ENCODE peak calls at places on chromosome 6, in seven cellular contexts. One of them, this sample, is unnamed.
A peak's percentile ranks its signal among the peaks of the same experiment; 100 is the strongest.

GRCh38 chr6:88166493-88166900 is 350 bp upstream of the CNR1 start:
- DNase-seq in activated naive CD8-positive, alpha-beta T cell treated with anti-CD3 and anti-CD28 coated beads, Interleukin-2, amount 50 U/mL, for 16 hours: no peak
- DNase-seq in NCI-H1092: no peak
- DNase-seq in tibial nerve: no peak
- DNase-seq in GM19239: peak; percentile 28
- DNase-seq in lung: no peak
- DNase-seq in HTR-8/SVneo: no peak
- DNase-seq in this sample: no peak

GRCh38 chr6:156359912-156360311 is 417.3 kb upstream of the ARID1B start:
- DNase-seq in lung: no peak
- DNase-seq in GM19239: no peak
- DNase-seq in HTR-8/SVneo: no peak
- DNase-seq in tibial nerve: no peak
- DNase-seq in activated naive CD8-positive, alpha-beta T cell treated with anti-CD3 and anti-CD28 coated beads, Interleukin-2, amount 50 U/mL, for 16 hours: no peak
- DNase-seq in NCI-H1092: no peak
- DNase-seq in this sample: no peak

GRCh38 chr6:36616888-36617521 is 22.8 kb downstream of the SRSF3 start:
- DNase-seq in NCI-H1092: peak; percentile 82
- DNase-seq in GM19239: no peak
- DNase-seq in lung: peak; percentile 79
- DNase-seq in activated naive CD8-positive, alpha-beta T cell treated with anti-CD3 and anti-CD28 coated beads, Interleukin-2, amount 50 U/mL, for 16 hours: no peak
- DNase-seq in HTR-8/SVneo: no peak
- DNase-seq in tibial nerve: no peak
- DNase-seq in this sample: peak; percentile 45

GRCh38 chr6:136051140-136051775 is 198.9 kb downstream of the MTFR2 start:
- DNase-seq in HTR-8/SVneo: peak; percentile 48
- DNase-seq in tibial nerve: no peak
- DNase-seq in GM19239: no peak
- DNase-seq in NCI-H1092: no peak
- DNase-seq in activated naive CD8-positive, alpha-beta T cell treated with anti-CD3 and anti-CD28 coated beads, Interleukin-2, amount 50 U/mL, for 16 hours: no peak
- DNase-seq in lung: no peak
- DNase-seq in this sample: no peak

GRCh38 chr6:31874836-31875572 is 3.8 kb downstream of the SLC44A4 start:
- DNase-seq in tibial nerve: no peak
- DNase-seq in NCI-H1092: no peak
- DNase-seq in GM19239: no peak
- DNase-seq in HTR-8/SVneo: no peak
- DNase-seq in lung: no peak
- DNase-seq in activated naive CD8-positive, alpha-beta T cell treated with anti-CD3 and anti-CD28 coated beads, Interleukin-2, amount 50 U/mL, for 16 hours: no peak
- DNase-seq in this sample: no peak

GRCh38 chr6:36683145-36683655 is 4.7 kb downstream of the CDKN1A start:
- DNase-seq in activated naive CD8-positive, alpha-beta T cell treated with anti-CD3 and anti-CD28 coated beads, Interleukin-2, amount 50 U/mL, for 16 hours: no peak
- DNase-seq in tibial nerve: no peak
- DNase-seq in lung: no peak
- DNase-seq in HTR-8/SVneo: no peak
- DNase-seq in NCI-H1092: no peak
- DNase-seq in GM19239: no peak
- DNase-seq in this sample: no peak

GRCh38 chr6:101001012-101001411 is 119.9 kb upstream of the ASCC3 start:
- DNase-seq in lung: no peak
- DNase-seq in tibial nerve: no peak
- DNase-seq in activated naive CD8-positive, alpha-beta T cell treated with anti-CD3 and anti-CD28 coated beads, Interleukin-2, amount 50 U/mL, for 16 hours: no peak
- DNase-seq in HTR-8/SVneo: no peak
- DNase-seq in NCI-H1092: no peak
- DNase-seq in GM19239: no peak
- DNase-seq in this sample: no peak

GRCh38 chr6:109595998-109596397 is 95.0 kb downstream of the AK9 start:
- DNase-seq in NCI-H1092: no peak
- DNase-seq in GM19239: no peak
- DNase-seq in lung: no peak
- DNase-seq in tibial nerve: no peak
- DNase-seq in HTR-8/SVneo: peak; percentile 18
- DNase-seq in activated naive CD8-positive, alpha-beta T cell treated with anti-CD3 and anti-CD28 coated beads, Interleukin-2, amount 50 U/mL, for 16 hours: no peak
- DNase-seq in this sample: no peak

GRCh38 chr6:7515363-7515762 is 26.1 kb upstream of the DSP start:
- DNase-seq in tibial nerve: no peak
- DNase-seq in lung: no peak
- DNase-seq in activated naive CD8-positive, alpha-beta T cell treated with anti-CD3 and anti-CD28 coated beads, Interleukin-2, amount 50 U/mL, for 16 hours: no peak
- DNase-seq in NCI-H1092: no peak
- DNase-seq in GM19239: no peak
- DNase-seq in HTR-8/SVneo: no peak
- DNase-seq in this sample: no peak

GRCh38 chr6:35170166-35170565 is 29.0 kb upstream of the TCP11 start:
- DNase-seq in NCI-H1092: no peak
- DNase-seq in lung: no peak
- DNase-seq in GM19239: no peak
- DNase-seq in activated naive CD8-positive, alpha-beta T cell treated with anti-CD3 and anti-CD28 coated beads, Interleukin-2, amount 50 U/mL, for 16 hours: no peak
- DNase-seq in HTR-8/SVneo: no peak
- DNase-seq in tibial nerve: no peak
- DNase-seq in this sample: no peak

GRCh38 chr6:106163966-106164877 is 78.1 kb downstream of the PRDM1 start:
- DNase-seq in lung: peak; percentile 40
- DNase-seq in tibial nerve: peak; percentile 26
- DNase-seq in HTR-8/SVneo: no peak
- DNase-seq in NCI-H1092: no peak
- DNase-seq in activated naive CD8-positive, alpha-beta T cell treated with anti-CD3 and anti-CD28 coated beads, Interleukin-2, amount 50 U/mL, for 16 hours: no peak
- DNase-seq in GM19239: no peak
- DNase-seq in this sample: no peak

GRCh38 chr6:113094781-113095180 is 747.7 kb downstream of the RFPL4B start:
- DNase-seq in activated naive CD8-positive, alpha-beta T cell treated with anti-CD3 and anti-CD28 coated beads, Interleukin-2, amount 50 U/mL, for 16 hours: no peak
- DNase-seq in lung: no peak
- DNase-seq in NCI-H1092: no peak
- DNase-seq in tibial nerve: no peak
- DNase-seq in HTR-8/SVneo: no peak
- DNase-seq in GM19239: no peak
- DNase-seq in this sample: no peak

GRCh38 chr6:136983692-136984091 is 61.1 kb downstream of the IL20RA start:
- DNase-seq in tibial nerve: no peak
- DNase-seq in activated naive CD8-positive, alpha-beta T cell treated with anti-CD3 and anti-CD28 coated beads, Interleukin-2, amount 50 U/mL, for 16 hours: no peak
- DNase-seq in NCI-H1092: peak; percentile 30
- DNase-seq in GM19239: no peak
- DNase-seq in HTR-8/SVneo: no peak
- DNase-seq in lung: no peak
- DNase-seq in this sample: no peak

GRCh38 chr6:16292942-16293341 is 54.6 kb downstream of the GMPR start:
- DNase-seq in HTR-8/SVneo: no peak
- DNase-seq in GM19239: no peak
- DNase-seq in activated naive CD8-positive, alpha-beta T cell treated with anti-CD3 and anti-CD28 coated beads, Interleukin-2, amount 50 U/mL, for 16 hours: no peak
- DNase-seq in NCI-H1092: no peak
- DNase-seq in lung: no peak
- DNase-seq in tibial nerve: no peak
- DNase-seq in this sample: no peak